ENCODE peak calls at places on chromosomes 4 and X, in nine cellular contexts. X is GDM1; G is CD8-positive, alpha-beta memory T cell; O is activated CD4-positive, CD25-positive, alpha-beta regulatory T cell treated with anti-CD3 and anti-CD28 coated beads, Interleukin-2, amount 50 U/mL, for 72 hours; H is EL; N is Right ventricle myocardium inferior; E is esophagus squamous epithelium; K is iPS-NIHi11; Z is fibroblast of mammary gland. P is an unnamed sample.

GRCh38 chrX:40182615-40183014 is 84.9 kb upstream of the BCOR start:
- DNase-seq in Z (no peak), N (no peak), E (no peak), X (no peak), O (no peak), H (no peak), G (no peak), K (no peak), P (no peak)

GRCh38 chr4:127069675-127070074 is 563.1 kb upstream of the INTU start:
- DNase-seq in G (no peak), E (no peak), X (no peak), Z (peak), H (no peak), K (no peak), N (no peak), O (no peak), P (peak)

GRCh38 chr4:32985256-32985655 is 2265.1 kb downstream of the PCDH7 start:
- DNase-seq in N (no peak), G (no peak), O (no peak), Z (peak), H (peak), E (no peak), K (no peak), X (no peak), P (peak)

GRCh38 chrX:75603833-75604232 is 81.0 kb upstream of the ZDHHC15 start:
- DNase-seq in O (no peak), X (peak), G (peak), E (no peak), H (peak), Z (peak), K (peak), N (no peak), P (peak)

GRCh38 chrX:120504569-120504968 is 35.5 kb upstream of the LAMP2 start:
- DNase-seq in O (no peak), G (no peak), Z (no peak), E (no peak), N (no peak), K (no peak), X (no peak), H (no peak), P (no peak)

GRCh38 chrX:17944833-17945497 is 83.9 kb upstream of the RAI2 start:
- DNase-seq in H (peak), K (peak), N (no peak), E (no peak), O (no peak), Z (peak), G (no peak), X (no peak), P (no peak)

GRCh38 chr4:116500225-116500624 is 585.2 kb downstream of the TRAM1L1 start:
- DNase-seq in O (no peak), K (no peak), E (no peak), Z (no peak), H (no peak), N (no peak), X (no peak), G (no peak), P (no peak)

GRCh38 chr4:175330652-175331051 is 412.5 kb downstream of the ADAM29 start:
- DNase-seq in H (peak), N (no peak), O (no peak), K (no peak), Z (peak), G (no peak), X (no peak), E (no peak), P (peak)

GRCh38 chrX:110241816-110242215 is 76.1 kb downstream of the AMMECR1 start:
- DNase-seq in O (no peak), K (no peak), N (no peak), H (peak), E (no peak), G (no peak), X (no peak), Z (peak), P (no peak)

GRCh38 chr4:104494822-104495559 is at the start of gene CXXC4:
- DNase-seq in K (peak), O (no peak), X (no peak), G (peak), H (peak), N (peak), E (no peak), Z (peak), P (peak)

GRCh38 chrX:49268702-49269009 is 937 bp upstream of the PPP1R3F start:
- DNase-seq in H (no peak), O (no peak), N (no peak), X (no peak), E (no peak), G (no peak), K (no peak), Z (no peak), P (no peak)

GRCh38 chr4:87838207-87838606 is 5.4 kb downstream of the MEPE start:
- DNase-seq in E (no peak), X (no peak), G (no peak), H (no peak), K (peak), N (no peak), O (no peak), Z (peak), P (no peak)

GRCh38 chrX:7552758-7553157 is 290.2 kb upstream of the VCX start:
- DNase-seq in X (no peak), N (no peak), K (no peak), H (peak), G (no peak), Z (no peak), E (no peak), O (no peak), P (no peak)

GRCh38 chr4:151434183-151434860 is 25.3 kb downstream of the FHIP1A start:
- DNase-seq in O (no peak), Z (peak), H (peak), N (no peak), K (no peak), G (no peak), X (no peak), E (no peak), P (peak)

GRCh38 chrX:155056877-155057792 is 13.8 kb downstream of the CMC4 start:
- DNase-seq in O (peak), N (peak), K (peak), H (peak), Z (peak), G (peak), E (no peak), X (peak), P (peak)

GRCh38 chr4:140697709-140698560 is 58.2 kb downstream of the TBC1D9 start:
- DNase-seq in Z (no peak), E (no peak), K (no peak), O (no peak), N (no peak), G (no peak), X (no peak), H (no peak), P (no peak)

GRCh38 chrX:18401848-18402213 is 23.6 kb upstream of the CDKL5 start:
- DNase-seq in Z (no peak), O (no peak), X (no peak), E (no peak), G (no peak), K (no peak), H (no peak), N (no peak), P (no peak)

GRCh38 chrX:7191681-7192110 is 43.7 kb upstream of the PUDP start:
- DNase-seq in X (no peak), E (no peak), O (no peak), K (peak), N (no peak), H (no peak), G (no peak), Z (peak), P (peak)

GRCh38 chr4:158018831-158019230 is 154.0 kb downstream of the GASK1B start:
- DNase-seq in N (no peak), O (no peak), G (no peak), X (no peak), H (no peak), E (no peak), Z (no peak), K (no peak), P (no peak)